ENCODE peak calls at places on chromosomes 6 and 20, in seven cellular contexts. One of them, this sample, is unnamed.

GRCh38 chr6:112691289-112691688 is 344.2 kb downstream of the RFPL4B start:
- DNase-seq in thoracic aorta: no peak
- DNase-seq in IMR-90: peak; percentile 91
- DNase-seq in nephron progenitor cell: no peak
- DNase-seq in uterus: no peak
- DNase-seq in GM20000: no peak
- DNase-seq in adrenal gland: peak; percentile 21
- DNase-seq in this sample: no peak

GRCh38 chr20:38170914-38171300 is 5.8 kb upstream of the TGM2 start:
- DNase-seq in thoracic aorta: no peak
- DNase-seq in IMR-90: no peak
- DNase-seq in nephron progenitor cell: no peak
- DNase-seq in uterus: no peak
- DNase-seq in GM20000: no peak
- DNase-seq in adrenal gland: no peak
- DNase-seq in this sample: no peak

GRCh38 chr6:158481612-158482473 is 78.0 kb upstream of the TMEM181 start:
- DNase-seq in thoracic aorta: no peak
- DNase-seq in IMR-90: peak; percentile 85
- DNase-seq in nephron progenitor cell: no peak
- DNase-seq in uterus: no peak
- DNase-seq in GM20000: no peak
- DNase-seq in adrenal gland: no peak
- DNase-seq in this sample: no peak

GRCh38 chr20:52083627-52084232 is 107.8 kb downstream of the ZFP64 start:
- DNase-seq in thoracic aorta: no peak
- DNase-seq in IMR-90: peak; percentile 75
- DNase-seq in nephron progenitor cell: peak; percentile 70
- DNase-seq in uterus: peak; percentile 54
- DNase-seq in GM20000: peak; percentile 43
- DNase-seq in adrenal gland: peak; percentile 55
- DNase-seq in this sample: peak; percentile 77

GRCh38 chr6:90403489-90404381 is 107.1 kb upstream of the BACH2 start:
- DNase-seq in thoracic aorta: no peak
- DNase-seq in IMR-90: peak; percentile 90
- DNase-seq in nephron progenitor cell: peak; percentile 15
- DNase-seq in uterus: peak; percentile 39
- DNase-seq in GM20000: no peak
- DNase-seq in adrenal gland: peak; percentile 23
- DNase-seq in this sample: no peak

GRCh38 chr6:37477656-37478435 is 21.8 kb downstream of the CCDC167 start:
- DNase-seq in thoracic aorta: no peak
- DNase-seq in IMR-90: no peak
- DNase-seq in nephron progenitor cell: no peak
- DNase-seq in uterus: no peak
- DNase-seq in GM20000: no peak
- DNase-seq in adrenal gland: no peak
- DNase-seq in this sample: no peak

GRCh38 chr20:33871362-33871761 is 60.2 kb downstream of the CHMP4B start:
- DNase-seq in thoracic aorta: no peak
- DNase-seq in IMR-90: peak; percentile 31
- DNase-seq in nephron progenitor cell: no peak
- DNase-seq in uterus: peak; percentile 19
- DNase-seq in GM20000: no peak
- DNase-seq in adrenal gland: peak; percentile 17
- DNase-seq in this sample: no peak

GRCh38 chr6:4849628-4850027 is 73.4 kb downstream of the CDYL start:
- DNase-seq in thoracic aorta: no peak
- DNase-seq in IMR-90: no peak
- DNase-seq in nephron progenitor cell: no peak
- DNase-seq in uterus: no peak
- DNase-seq in GM20000: no peak
- DNase-seq in adrenal gland: no peak
- DNase-seq in this sample: no peak

GRCh38 chr6:37520926-37521325 is 21.2 kb upstream of the CCDC167 start:
- DNase-seq in thoracic aorta: no peak
- DNase-seq in IMR-90: no peak
- DNase-seq in nephron progenitor cell: no peak
- DNase-seq in uterus: no peak
- DNase-seq in GM20000: no peak
- DNase-seq in adrenal gland: no peak
- DNase-seq in this sample: no peak

GRCh38 chr20:25309395-25310267 is 61.7 kb downstream of the PYGB start:
- DNase-seq in thoracic aorta: no peak
- DNase-seq in IMR-90: peak; percentile 80
- DNase-seq in nephron progenitor cell: no peak
- DNase-seq in uterus: peak; percentile 58
- DNase-seq in GM20000: no peak
- DNase-seq in adrenal gland: peak; percentile 89
- DNase-seq in this sample: no peak

GRCh38 chr20:5980720-5981119 is 30.3 kb downstream of the MCM8 start:
- DNase-seq in thoracic aorta: no peak
- DNase-seq in IMR-90: no peak
- DNase-seq in nephron progenitor cell: no peak
- DNase-seq in uterus: no peak
- DNase-seq in GM20000: no peak
- DNase-seq in adrenal gland: no peak
- DNase-seq in this sample: no peak

GRCh38 chr6:21386744-21387143 is 206.8 kb upstream of the SOX4 start:
- DNase-seq in thoracic aorta: no peak
- DNase-seq in IMR-90: no peak
- DNase-seq in nephron progenitor cell: no peak
- DNase-seq in uterus: no peak
- DNase-seq in GM20000: no peak
- DNase-seq in adrenal gland: no peak
- DNase-seq in this sample: no peak

GRCh38 chr20:20677186-20677585 is 35.3 kb downstream of the RALGAPA2 start:
- DNase-seq in thoracic aorta: no peak
- DNase-seq in IMR-90: no peak
- DNase-seq in nephron progenitor cell: no peak
- DNase-seq in uterus: no peak
- DNase-seq in GM20000: no peak
- DNase-seq in adrenal gland: no peak
- DNase-seq in this sample: no peak

GRCh38 chr6:32973934-32974333 is 5.5 kb downstream of the BRD2 start:
- DNase-seq in thoracic aorta: no peak
- DNase-seq in IMR-90: peak; percentile 66
- DNase-seq in nephron progenitor cell: no peak
- DNase-seq in uterus: no peak
- DNase-seq in GM20000: peak; percentile 41
- DNase-seq in adrenal gland: no peak
- DNase-seq in this sample: peak; percentile 62

GRCh38 chr6:56984374-56984773 is 29.5 kb downstream of the BEND6 start:
- DNase-seq in thoracic aorta: no peak
- DNase-seq in IMR-90: peak; percentile 60
- DNase-seq in nephron progenitor cell: no peak
- DNase-seq in uterus: no peak
- DNase-seq in GM20000: no peak
- DNase-seq in adrenal gland: no peak
- DNase-seq in this sample: no peak

GRCh38 chr20:33659341-33660034 is 2.6 kb upstream of the C20orf144 start:
- DNase-seq in thoracic aorta: no peak
- DNase-seq in IMR-90: no peak
- DNase-seq in nephron progenitor cell: no peak
- DNase-seq in uterus: no peak
- DNase-seq in GM20000: no peak
- DNase-seq in adrenal gland: no peak
- DNase-seq in this sample: peak; percentile 1

GRCh38 chr20:57434390-57434700 is 43.1 kb downstream of the RBM38 start:
- DNase-seq in thoracic aorta: no peak
- DNase-seq in IMR-90: no peak
- DNase-seq in nephron progenitor cell: no peak
- DNase-seq in uterus: no peak
- DNase-seq in GM20000: no peak
- DNase-seq in adrenal gland: no peak
- DNase-seq in this sample: peak; percentile 33

GRCh38 chr20:21767200-21767738 is 61.8 kb downstream of the PAX1 start:
- DNase-seq in thoracic aorta: no peak
- DNase-seq in IMR-90: no peak
- DNase-seq in nephron progenitor cell: no peak
- DNase-seq in uterus: no peak
- DNase-seq in GM20000: no peak
- DNase-seq in adrenal gland: no peak
- DNase-seq in this sample: no peak

DNA sequence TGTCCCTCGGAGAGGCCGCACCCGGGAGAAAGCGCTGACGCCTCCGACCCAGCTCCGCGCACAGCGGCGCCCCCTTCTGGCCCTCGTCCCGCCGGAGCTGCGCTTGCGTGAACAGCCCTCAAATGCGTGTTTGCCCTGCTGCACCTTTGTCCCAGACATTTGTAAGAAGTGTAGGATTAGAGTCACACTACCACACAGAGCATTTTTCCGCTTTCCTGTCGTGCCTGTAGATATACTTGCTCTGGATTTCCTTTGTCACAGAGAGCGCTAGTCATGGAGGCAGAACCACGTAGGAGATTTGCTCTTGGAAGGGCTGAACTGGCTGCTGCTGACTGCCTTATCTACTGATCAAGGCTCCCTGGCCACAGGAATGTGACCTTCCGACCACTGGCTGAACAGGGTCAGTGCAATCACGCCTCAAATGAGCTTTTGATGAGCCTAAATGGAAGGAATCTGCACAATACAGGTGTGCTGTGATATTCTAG is 62.3 kb downstream of the PAX1 start:
- DNase-seq in thoracic aorta: no peak
- DNase-seq in IMR-90: no peak
- DNase-seq in nephron progenitor cell: peak; percentile 76
- DNase-seq in uterus: no peak
- DNase-seq in GM20000: no peak
- DNase-seq in adrenal gland: peak; percentile 36
- DNase-seq in this sample: peak; percentile 3
- TF ChIP-seq CTCF in thoracic aorta: no peak
- TF ChIP-seq CTCF in IMR-90: no peak
- TF ChIP-seq CTCF in nephron progenitor cell: peak; percentile 63
- TF ChIP-seq CTCF in uterus: no peak
- TF ChIP-seq CTCF in GM20000: peak; percentile 9
- TF ChIP-seq CTCF in adrenal gland: peak; percentile 33
- TF ChIP-seq CTCF in this sample: no peak

GRCh38 chr6:6676910-6677441 is 88.5 kb downstream of the LY86 start:
- DNase-seq in thoracic aorta: peak; percentile 25
- DNase-seq in IMR-90: peak; percentile 69
- DNase-seq in nephron progenitor cell: peak; percentile 86
- DNase-seq in uterus: peak; percentile 80
- DNase-seq in GM20000: peak; percentile 65
- DNase-seq in adrenal gland: peak; percentile 74
- DNase-seq in this sample: peak; percentile 87

GRCh38 chr6:6679633-6680032 is 91.1 kb downstream of the LY86 start:
- DNase-seq in thoracic aorta: no peak
- DNase-seq in IMR-90: no peak
- DNase-seq in nephron progenitor cell: no peak
- DNase-seq in uterus: no peak
- DNase-seq in GM20000: no peak
- DNase-seq in adrenal gland: no peak
- DNase-seq in this sample: no peak

GRCh38 chr6:6678185-6678671 is 89.7 kb downstream of the LY86 start:
- DNase-seq in thoracic aorta: no peak
- DNase-seq in IMR-90: peak; percentile 69
- DNase-seq in nephron progenitor cell: no peak
- DNase-seq in uterus: no peak
- DNase-seq in GM20000: no peak
- DNase-seq in adrenal gland: no peak
- DNase-seq in this sample: no peak

GRCh38 chr6:6678811-6679210 is 90.3 kb downstream of the LY86 start:
- DNase-seq in thoracic aorta: no peak
- DNase-seq in IMR-90: no peak
- DNase-seq in nephron progenitor cell: no peak
- DNase-seq in uterus: no peak
- DNase-seq in GM20000: no peak
- DNase-seq in adrenal gland: no peak
- DNase-seq in this sample: no peak

DNA sequence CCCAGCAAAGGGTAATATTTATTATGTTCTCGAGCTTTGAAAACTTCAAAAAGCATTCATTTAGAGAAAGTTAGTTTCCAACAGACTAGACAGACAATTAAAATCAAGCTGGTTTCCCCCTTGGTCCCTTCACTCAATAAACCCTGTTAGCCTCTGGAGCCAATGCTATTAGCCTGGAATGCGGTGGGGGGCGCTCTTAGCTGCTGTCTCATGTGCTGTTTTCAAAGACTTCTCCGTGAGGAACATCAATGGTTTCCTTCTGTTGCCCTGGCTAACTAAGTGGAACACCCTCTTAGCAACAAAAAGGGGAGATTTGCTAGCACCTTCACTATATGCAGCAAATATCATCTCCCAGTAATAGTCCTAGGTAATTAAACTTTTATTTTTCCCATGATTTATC is 86.4 kb downstream of the LY86 start:
- DNase-seq in thoracic aorta: no peak
- DNase-seq in IMR-90: no peak
- DNase-seq in nephron progenitor cell: no peak
- DNase-seq in uterus: no peak
- DNase-seq in GM20000: no peak
- DNase-seq in adrenal gland: no peak
- DNase-seq in this sample: no peak
- TF ChIP-seq CTCF in thoracic aorta: no peak
- TF ChIP-seq CTCF in IMR-90: peak; percentile 20
- TF ChIP-seq CTCF in nephron progenitor cell: peak; percentile 44
- TF ChIP-seq CTCF in uterus: no peak
- TF ChIP-seq CTCF in GM20000: peak; percentile 15
- TF ChIP-seq CTCF in adrenal gland: no peak
- TF ChIP-seq CTCF in this sample: no peak

DNA sequence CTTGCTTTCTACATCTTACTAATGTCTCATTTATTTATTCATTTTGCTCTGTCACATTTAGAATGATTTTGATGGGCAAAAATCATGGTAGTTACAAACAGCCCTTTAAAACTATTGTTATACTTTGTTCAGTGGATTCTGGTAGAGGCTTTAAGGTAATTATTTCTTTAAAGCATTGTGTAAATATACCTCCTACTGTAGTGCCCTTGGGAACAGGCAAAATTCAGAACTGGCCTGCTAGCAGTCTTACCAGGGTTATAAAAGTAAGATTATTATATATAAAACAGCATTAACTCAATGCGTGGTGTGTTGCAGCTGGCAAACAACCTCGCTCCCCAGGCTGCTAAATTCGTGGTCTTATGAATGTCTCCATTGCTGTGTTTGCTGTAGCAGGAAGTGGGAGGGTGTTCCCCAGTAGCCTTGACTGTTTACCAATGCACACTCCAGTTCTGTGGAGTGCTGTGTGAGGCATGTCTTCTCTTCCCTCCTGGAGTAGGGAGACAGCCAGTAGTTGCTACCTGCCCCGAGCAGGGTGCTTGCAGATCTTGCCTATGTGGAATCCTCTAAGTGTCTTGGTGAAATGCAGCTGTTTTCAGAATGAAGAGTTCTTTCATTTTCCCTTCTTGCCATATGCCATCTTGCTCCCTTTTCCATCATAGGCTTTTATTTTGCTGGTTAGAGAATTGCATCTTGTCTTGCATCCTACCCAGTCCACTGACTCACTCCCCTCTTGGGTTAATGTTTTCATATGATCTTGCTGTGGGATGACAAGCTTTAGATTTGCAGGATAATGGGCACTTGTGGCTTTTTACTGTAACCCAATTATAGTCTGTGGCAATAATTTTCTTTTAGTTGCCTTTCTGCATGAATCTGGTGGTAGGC is 45.3 kb downstream of the IGF2R start:
- DNase-seq in thoracic aorta: no peak
- DNase-seq in IMR-90: peak; percentile 40
- DNase-seq in nephron progenitor cell: no peak
- DNase-seq in uterus: no peak
- DNase-seq in GM20000: no peak
- DNase-seq in adrenal gland: no peak
- DNase-seq in this sample: peak; percentile 31
- TF ChIP-seq CTCF in thoracic aorta: no peak
- TF ChIP-seq CTCF in IMR-90: no peak
- TF ChIP-seq CTCF in nephron progenitor cell: no peak
- TF ChIP-seq CTCF in uterus: no peak
- TF ChIP-seq CTCF in GM20000: no peak
- TF ChIP-seq CTCF in adrenal gland: no peak
- TF ChIP-seq CTCF in this sample: no peak

GRCh38 chr6:17816921-17817611 is 110.3 kb upstream of the NUP153 start:
- DNase-seq in thoracic aorta: no peak
- DNase-seq in IMR-90: peak; percentile 75
- DNase-seq in nephron progenitor cell: no peak
- DNase-seq in uterus: no peak
- DNase-seq in GM20000: no peak
- DNase-seq in adrenal gland: no peak
- DNase-seq in this sample: no peak
- TF ChIP-seq CTCF in thoracic aorta: no peak
- TF ChIP-seq CTCF in IMR-90: peak; percentile 48
- TF ChIP-seq CTCF in nephron progenitor cell: no peak
- TF ChIP-seq CTCF in uterus: no peak
- TF ChIP-seq CTCF in GM20000: no peak
- TF ChIP-seq CTCF in adrenal gland: peak; percentile 9
- TF ChIP-seq CTCF in this sample: no peak